ENCODE peak calls at places on chromosomes 1 and 21, in six cellular contexts. N, Y, O, E, F and X are unnamed samples. For H3K27me3 and H3K4me1, the result is how much of the 10 kb centered on the place peaks cover.

GRCh38 chr1:222167896-222168295 is 380.0 kb downstream of the HHIPL2 start:
- DNase-seq in N (no peak), Y (no peak), O (no peak), E (no peak), F (no peak), X (no peak)

GRCh38 chr1:160618763-160619274 is 28.0 kb downstream of the SLAMF1 start:
- DNase-seq in N (peak), Y (no peak), O (no peak), E (no peak), F (no peak), X (peak)

GRCh38 chr1:54253480-54253879 is 53.5 kb downstream of the MRPL37 start:
- DNase-seq in N (peak), Y (no peak), O (no peak), E (no peak), F (no peak), X (no peak)

GRCh38 chr1:97925161-97925560 is 4.3 kb upstream of the DPYD start:
- DNase-seq in N (no peak), Y (no peak), O (no peak), E (no peak), F (no peak), X (no peak)

GRCh38 chr1:119081267-119081666 is 59.2 kb downstream of the WARS2 start:
- DNase-seq in N (no peak), Y (no peak), O (no peak), E (no peak), F (no peak), X (no peak)

GRCh38 chr21:41406340-41406739 is 19.7 kb upstream of the MX1 start:
- DNase-seq in N (no peak), Y (no peak), O (no peak), E (no peak), F (no peak), X (no peak)

GRCh38 chr1:26539722-26540121 is 10.2 kb downstream of the RPS6KA1 start:
- DNase-seq in N (no peak), Y (no peak), O (no peak), E (no peak), F (no peak), X (no peak)

GRCh38 chr1:15833069-15833679 is 14.3 kb upstream of the SPEN start:
- DNase-seq in N (peak), Y (peak), O (no peak), E (peak), F (peak), X (no peak)

GRCh38 chr1:40774266-40774998 is 9.2 kb upstream of the KCNQ4 start:
- DNase-seq in N (peak), Y (peak), O (peak), E (peak), F (peak), X (peak)

GRCh38 chr1:201383647-201384405 is 6.3 kb upstream of the TNNT2 start:
- DNase-seq in N (no peak), Y (no peak), O (no peak), E (no peak), F (no peak), X (no peak)

DNA sequence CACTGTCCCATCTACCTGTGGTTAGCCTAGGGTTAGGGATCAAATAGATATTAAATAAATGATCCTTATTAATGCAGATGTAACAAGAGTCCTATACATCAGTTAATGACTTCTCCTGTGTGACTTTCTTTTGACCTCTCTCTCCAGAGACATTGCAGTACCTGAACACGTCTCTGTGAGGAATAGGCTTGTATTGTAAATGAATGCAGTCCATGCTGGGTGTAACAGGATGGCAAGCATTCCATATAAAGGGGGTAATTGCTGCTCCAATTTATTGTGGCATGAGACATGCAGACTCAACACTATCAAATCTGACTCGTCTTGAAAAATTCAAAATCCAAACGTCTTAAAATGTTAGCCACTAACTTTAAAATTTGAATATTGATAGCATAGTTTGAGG is 189.5 kb downstream of the PRDM2 start:
- DNase-seq in N (no peak), Y (no peak), O (no peak), E (no peak), F (no peak), X (no peak)
- H3K27me3 ChIP-seq in N (under half), Y (under half), O (under half), E (under half), F (under half), X (under half)

DNA sequence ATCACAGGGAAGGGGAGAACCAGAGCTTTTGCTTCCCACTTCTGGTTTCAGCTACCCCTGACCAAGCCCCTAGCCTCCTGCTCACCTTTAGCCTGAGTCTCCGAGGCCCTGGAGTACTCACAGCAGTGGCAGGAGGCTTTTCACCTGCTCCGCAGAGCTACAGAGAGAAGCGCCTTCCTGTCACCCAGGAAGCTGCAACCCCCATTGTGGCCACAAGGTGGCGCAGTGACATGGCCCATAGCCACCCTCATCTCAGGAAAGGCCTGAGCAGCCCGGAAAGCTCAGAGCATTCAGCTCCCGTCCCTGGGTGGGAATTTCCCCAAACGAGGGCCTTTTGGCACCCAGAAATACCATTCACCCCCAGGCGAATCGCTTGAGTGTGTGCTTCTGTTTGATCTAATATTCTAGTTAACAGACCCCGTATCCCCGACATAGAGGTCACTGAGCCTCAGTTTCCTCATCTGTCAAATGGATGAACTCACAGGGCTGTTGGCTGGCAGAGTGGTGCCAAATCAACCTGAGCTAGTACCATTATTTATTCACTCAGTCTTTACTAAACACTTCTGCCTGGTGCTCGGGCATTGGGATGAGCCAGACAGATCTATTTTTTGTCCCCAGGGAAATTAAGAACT is 25.3 kb downstream of the A3GALT2 start:
- DNase-seq in N (peak), Y (peak), O (peak), E (peak), F (peak), X (peak)
- H3K4me1 ChIP-seq in N (under half), Y (under half), O (under half), E (under half), F (under half), X (under half)

GRCh38 chr1:156463874-156464273 is 36.7 kb downstream of the MEF2D start:
- DNase-seq in N (no peak), Y (no peak), O (no peak), E (no peak), F (no peak), X (no peak)

GRCh38 chr1:156464825-156465452 is 35.6 kb downstream of the MEF2D start:
- DNase-seq in N (no peak), Y (no peak), O (no peak), E (no peak), F (no peak), X (no peak)

GRCh38 chr1:156467385-156467784 is 33.2 kb downstream of the MEF2D start:
- DNase-seq in N (no peak), Y (no peak), O (no peak), E (no peak), F (no peak), X (no peak)

GRCh38 chr1:156464335-156464734 is 36.2 kb downstream of the MEF2D start:
- DNase-seq in N (no peak), Y (no peak), O (no peak), E (no peak), F (no peak), X (no peak)

DNA sequence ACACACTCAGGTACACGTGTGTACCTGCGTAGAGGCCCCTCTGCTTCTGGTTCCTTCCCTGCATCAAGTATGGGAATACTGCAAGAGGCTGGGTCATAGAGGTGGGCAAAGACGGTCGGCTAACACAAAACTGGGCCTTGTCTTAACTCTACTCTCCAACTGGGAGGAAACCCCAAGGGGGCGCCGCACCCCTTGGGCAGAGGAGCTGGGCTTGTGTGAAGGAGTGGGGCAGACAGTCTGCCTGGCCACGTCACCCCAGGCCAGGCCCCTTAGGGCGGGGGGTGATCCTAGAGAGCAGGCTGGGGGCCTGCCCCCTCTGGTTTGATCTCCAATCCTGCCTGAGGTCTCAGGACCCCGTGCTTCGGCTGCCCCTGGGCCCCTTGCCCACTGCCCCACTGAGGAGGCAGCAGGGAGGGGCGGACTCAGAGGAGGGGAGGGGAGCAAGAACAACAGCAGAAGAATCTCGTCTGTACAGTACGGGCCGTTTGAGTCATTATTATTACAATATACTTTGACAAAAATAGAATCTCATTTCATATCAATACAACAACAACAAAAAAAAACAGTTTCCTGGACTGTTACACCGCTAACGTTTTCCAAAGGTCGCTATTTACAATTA is 34.7 kb downstream of the MEF2D start:
- DNase-seq in N (no peak), Y (no peak), O (no peak), E (no peak), F (no peak), X (no peak)
- TF ChIP-seq CTCF in N (peak), Y (no peak), O (no peak), E (no peak), F (no peak), X (no peak)

DNA sequence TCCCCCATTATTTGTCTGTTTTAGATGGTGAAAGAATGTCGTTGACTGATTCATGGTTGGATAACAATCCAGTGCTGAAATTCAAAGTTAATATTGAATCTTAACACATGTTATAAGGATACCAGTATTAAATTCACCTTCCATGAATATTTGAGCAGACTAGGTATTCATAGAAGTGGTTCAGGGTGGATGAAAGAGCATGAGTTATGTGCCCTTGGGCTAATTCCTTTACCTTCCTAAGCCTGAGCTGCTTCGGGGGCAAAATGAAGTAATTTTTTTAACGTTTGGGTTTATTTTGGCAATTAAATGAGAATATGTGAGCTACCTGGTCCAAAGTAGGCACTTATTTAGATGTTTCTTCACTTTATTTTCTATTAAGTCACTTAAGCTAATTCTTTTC is 2.7 kb upstream of the PLPPR5 start:
- DNase-seq in N (no peak), Y (no peak), O (no peak), E (no peak), F (no peak), X (no peak)
- H3K27me3 ChIP-seq in N (under half), Y (under half), O (under half), E (half or more), F (under half), X (under half)

DNA sequence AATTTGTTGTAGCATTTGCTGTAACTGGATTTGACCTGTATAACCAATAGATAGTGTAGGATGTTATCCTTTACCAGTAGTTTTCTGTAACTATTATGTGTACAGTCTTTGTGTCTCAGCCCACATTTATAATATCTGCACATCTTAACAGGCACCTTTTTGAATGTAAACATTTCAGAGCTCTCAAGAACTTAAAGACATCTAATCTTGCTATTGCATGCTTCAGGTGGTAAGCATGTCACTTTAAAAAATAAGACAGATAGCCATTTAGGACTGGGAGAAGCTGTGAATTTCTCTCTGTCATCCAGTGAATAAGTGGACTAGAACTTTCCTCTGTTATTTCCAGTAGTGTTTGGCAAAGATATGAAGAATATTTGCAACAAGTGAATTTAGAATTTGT is 22.6 kb upstream of the GPR52 start:
- DNase-seq in N (no peak), Y (no peak), O (no peak), E (no peak), F (no peak), X (no peak)
- H3K4me1 ChIP-seq in N (under half), Y (under half), O (under half), E (under half), F (under half), X (under half)

GRCh38 chr21:31509108-31510017 is 150.1 kb upstream of the SOD1 start:
- DNase-seq in N (peak), Y (no peak), O (no peak), E (peak), F (no peak), X (peak)
- TF ChIP-seq CTCF in N (peak), Y (no peak), O (no peak), E (no peak), F (no peak), X (no peak)